ENCODE peak calls at places on chromosomes 3 and 15, in four cellular contexts. One of them, this sample, is unnamed.

GRCh38 chr15:72369964-72370363 is 5.8 kb downstream of the HEXA start:
- DNase-seq in cardiac fibroblast: no peak
- DNase-seq in nephron progenitor cell: no peak
- DNase-seq in stimulated activated CD4-positive, alpha-beta T cell treated with anti-CD3 and anti-CD28 coated beads, Interleukin-1b, Interleukin-23, amount 100 ng/mL, for 24 hours: no peak
- DNase-seq in this sample: no peak

GRCh38 chr3:53350652-53351051 is 3.3 kb upstream of the DCP1A start:
- DNase-seq in cardiac fibroblast: peak
- DNase-seq in nephron progenitor cell: no peak
- DNase-seq in stimulated activated CD4-positive, alpha-beta T cell treated with anti-CD3 and anti-CD28 coated beads, Interleukin-1b, Interleukin-23, amount 100 ng/mL, for 24 hours: no peak
- DNase-seq in this sample: no peak

GRCh38 chr15:27707216-27707710 is 391.9 kb downstream of the OCA2 start:
- DNase-seq in cardiac fibroblast: no peak
- DNase-seq in nephron progenitor cell: no peak
- DNase-seq in stimulated activated CD4-positive, alpha-beta T cell treated with anti-CD3 and anti-CD28 coated beads, Interleukin-1b, Interleukin-23, amount 100 ng/mL, for 24 hours: no peak
- DNase-seq in this sample: no peak

GRCh38 chr3:141928626-141929270 is 52.3 kb downstream of the ATP1B3 start:
- DNase-seq in cardiac fibroblast: no peak
- DNase-seq in nephron progenitor cell: no peak
- DNase-seq in stimulated activated CD4-positive, alpha-beta T cell treated with anti-CD3 and anti-CD28 coated beads, Interleukin-1b, Interleukin-23, amount 100 ng/mL, for 24 hours: no peak
- DNase-seq in this sample: no peak

GRCh38 chr15:31296304-31297220 is 30.1 kb upstream of the KLF13 start:
- DNase-seq in cardiac fibroblast: peak
- DNase-seq in nephron progenitor cell: no peak
- DNase-seq in stimulated activated CD4-positive, alpha-beta T cell treated with anti-CD3 and anti-CD28 coated beads, Interleukin-1b, Interleukin-23, amount 100 ng/mL, for 24 hours: no peak
- DNase-seq in this sample: no peak

GRCh38 chr15:66706225-66706732 is 4.2 kb downstream of the SMAD6 start:
- DNase-seq in cardiac fibroblast: peak
- DNase-seq in nephron progenitor cell: peak
- DNase-seq in stimulated activated CD4-positive, alpha-beta T cell treated with anti-CD3 and anti-CD28 coated beads, Interleukin-1b, Interleukin-23, amount 100 ng/mL, for 24 hours: no peak
- DNase-seq in this sample: no peak

GRCh38 chr3:197891-198491 is 1.4 kb downstream of the CHL1 start:
- DNase-seq in cardiac fibroblast: no peak
- DNase-seq in nephron progenitor cell: peak
- DNase-seq in stimulated activated CD4-positive, alpha-beta T cell treated with anti-CD3 and anti-CD28 coated beads, Interleukin-1b, Interleukin-23, amount 100 ng/mL, for 24 hours: no peak
- DNase-seq in this sample: peak

GRCh38 chr15:51030649-51031316 is 63.9 kb downstream of the TNFAIP8L3 start:
- DNase-seq in cardiac fibroblast: peak
- DNase-seq in nephron progenitor cell: no peak
- DNase-seq in stimulated activated CD4-positive, alpha-beta T cell treated with anti-CD3 and anti-CD28 coated beads, Interleukin-1b, Interleukin-23, amount 100 ng/mL, for 24 hours: no peak
- DNase-seq in this sample: no peak

GRCh38 chr3:167929937-167930336 is 165.8 kb downstream of the GOLIM4 start:
- DNase-seq in cardiac fibroblast: peak
- DNase-seq in nephron progenitor cell: no peak
- DNase-seq in stimulated activated CD4-positive, alpha-beta T cell treated with anti-CD3 and anti-CD28 coated beads, Interleukin-1b, Interleukin-23, amount 100 ng/mL, for 24 hours: no peak
- DNase-seq in this sample: no peak

GRCh38 chr3:48567090-48567489 is 3.5 kb upstream of the UCN2 start:
- DNase-seq in cardiac fibroblast: no peak
- DNase-seq in nephron progenitor cell: no peak
- DNase-seq in stimulated activated CD4-positive, alpha-beta T cell treated with anti-CD3 and anti-CD28 coated beads, Interleukin-1b, Interleukin-23, amount 100 ng/mL, for 24 hours: no peak
- DNase-seq in this sample: no peak

GRCh38 chr15:58462547-58462946 is 30.8 kb downstream of the LIPC start:
- DNase-seq in cardiac fibroblast: no peak
- DNase-seq in nephron progenitor cell: no peak
- DNase-seq in stimulated activated CD4-positive, alpha-beta T cell treated with anti-CD3 and anti-CD28 coated beads, Interleukin-1b, Interleukin-23, amount 100 ng/mL, for 24 hours: no peak
- DNase-seq in this sample: no peak

GRCh38 chr3:30496496-30496966 is 109.9 kb upstream of the TGFBR2 start:
- DNase-seq in cardiac fibroblast: peak
- DNase-seq in nephron progenitor cell: no peak
- DNase-seq in stimulated activated CD4-positive, alpha-beta T cell treated with anti-CD3 and anti-CD28 coated beads, Interleukin-1b, Interleukin-23, amount 100 ng/mL, for 24 hours: no peak
- DNase-seq in this sample: no peak

GRCh38 chr3:111325160-111325707 is 216.8 kb upstream of the CD96 start:
- DNase-seq in cardiac fibroblast: no peak
- DNase-seq in nephron progenitor cell: no peak
- DNase-seq in stimulated activated CD4-positive, alpha-beta T cell treated with anti-CD3 and anti-CD28 coated beads, Interleukin-1b, Interleukin-23, amount 100 ng/mL, for 24 hours: no peak
- DNase-seq in this sample: no peak

GRCh38 chr15:67331676-67332075 is 77.1 kb downstream of the IQCH start:
- DNase-seq in cardiac fibroblast: peak
- DNase-seq in nephron progenitor cell: no peak
- DNase-seq in stimulated activated CD4-positive, alpha-beta T cell treated with anti-CD3 and anti-CD28 coated beads, Interleukin-1b, Interleukin-23, amount 100 ng/mL, for 24 hours: no peak
- DNase-seq in this sample: no peak

GRCh38 chr3:185353823-185354614 is 8.9 kb upstream of the MAP3K13 start:
- DNase-seq in cardiac fibroblast: peak
- DNase-seq in nephron progenitor cell: peak
- DNase-seq in stimulated activated CD4-positive, alpha-beta T cell treated with anti-CD3 and anti-CD28 coated beads, Interleukin-1b, Interleukin-23, amount 100 ng/mL, for 24 hours: peak
- DNase-seq in this sample: peak

GRCh38 chr3:121018917-121019321 is 110.9 kb downstream of the STXBP5L start:
- DNase-seq in cardiac fibroblast: no peak
- DNase-seq in nephron progenitor cell: no peak
- DNase-seq in stimulated activated CD4-positive, alpha-beta T cell treated with anti-CD3 and anti-CD28 coated beads, Interleukin-1b, Interleukin-23, amount 100 ng/mL, for 24 hours: no peak
- DNase-seq in this sample: no peak

GRCh38 chr3:170560296-170560695 is 25.6 kb downstream of the SLC7A14 start:
- DNase-seq in cardiac fibroblast: no peak
- DNase-seq in nephron progenitor cell: no peak
- DNase-seq in stimulated activated CD4-positive, alpha-beta T cell treated with anti-CD3 and anti-CD28 coated beads, Interleukin-1b, Interleukin-23, amount 100 ng/mL, for 24 hours: no peak
- DNase-seq in this sample: no peak

GRCh38 chr3:149603126-149604074 is 54.4 kb downstream of the WWTR1 start:
- DNase-seq in cardiac fibroblast: peak
- DNase-seq in nephron progenitor cell: no peak
- DNase-seq in stimulated activated CD4-positive, alpha-beta T cell treated with anti-CD3 and anti-CD28 coated beads, Interleukin-1b, Interleukin-23, amount 100 ng/mL, for 24 hours: no peak
- DNase-seq in this sample: no peak

GRCh38 chr15:29747837-29748417 is 74.3 kb downstream of the TJP1 start:
- DNase-seq in cardiac fibroblast: peak
- DNase-seq in nephron progenitor cell: no peak
- DNase-seq in stimulated activated CD4-positive, alpha-beta T cell treated with anti-CD3 and anti-CD28 coated beads, Interleukin-1b, Interleukin-23, amount 100 ng/mL, for 24 hours: no peak
- DNase-seq in this sample: no peak

GRCh38 chr3:17645074-17645698 is 97.2 kb downstream of the TBC1D5 start:
- DNase-seq in cardiac fibroblast: peak
- DNase-seq in nephron progenitor cell: peak
- DNase-seq in stimulated activated CD4-positive, alpha-beta T cell treated with anti-CD3 and anti-CD28 coated beads, Interleukin-1b, Interleukin-23, amount 100 ng/mL, for 24 hours: no peak
- DNase-seq in this sample: peak

GRCh38 chr3:49930922-49931321 is 1.3 kb upstream of the MON1A start:
- DNase-seq in cardiac fibroblast: no peak
- DNase-seq in nephron progenitor cell: peak
- DNase-seq in stimulated activated CD4-positive, alpha-beta T cell treated with anti-CD3 and anti-CD28 coated beads, Interleukin-1b, Interleukin-23, amount 100 ng/mL, for 24 hours: no peak
- DNase-seq in this sample: peak

GRCh38 chr15:29920515-29920914 is 98.2 kb upstream of the TJP1 start:
- DNase-seq in cardiac fibroblast: no peak
- DNase-seq in nephron progenitor cell: no peak
- DNase-seq in stimulated activated CD4-positive, alpha-beta T cell treated with anti-CD3 and anti-CD28 coated beads, Interleukin-1b, Interleukin-23, amount 100 ng/mL, for 24 hours: no peak
- DNase-seq in this sample: no peak

GRCh38 chr3:157098823-157099185 is 61.1 kb downstream of the CCNL1 start:
- DNase-seq in cardiac fibroblast: peak
- DNase-seq in nephron progenitor cell: no peak
- DNase-seq in stimulated activated CD4-positive, alpha-beta T cell treated with anti-CD3 and anti-CD28 coated beads, Interleukin-1b, Interleukin-23, amount 100 ng/mL, for 24 hours: no peak
- DNase-seq in this sample: no peak

GRCh38 chr3:55165278-55165677 is 237.4 kb upstream of the LRTM1 start:
- DNase-seq in cardiac fibroblast: no peak
- DNase-seq in nephron progenitor cell: no peak
- DNase-seq in stimulated activated CD4-positive, alpha-beta T cell treated with anti-CD3 and anti-CD28 coated beads, Interleukin-1b, Interleukin-23, amount 100 ng/mL, for 24 hours: no peak
- DNase-seq in this sample: no peak

GRCh38 chr15:96264801-96265515 is 65.5 kb upstream of the NR2F2 start:
- DNase-seq in cardiac fibroblast: no peak
- DNase-seq in nephron progenitor cell: no peak
- DNase-seq in stimulated activated CD4-positive, alpha-beta T cell treated with anti-CD3 and anti-CD28 coated beads, Interleukin-1b, Interleukin-23, amount 100 ng/mL, for 24 hours: no peak
- DNase-seq in this sample: peak

GRCh38 chr3:24763421-24763820 is 268.8 kb upstream of the THRB start:
- DNase-seq in cardiac fibroblast: no peak
- DNase-seq in nephron progenitor cell: no peak
- DNase-seq in stimulated activated CD4-positive, alpha-beta T cell treated with anti-CD3 and anti-CD28 coated beads, Interleukin-1b, Interleukin-23, amount 100 ng/mL, for 24 hours: no peak
- DNase-seq in this sample: no peak

GRCh38 chr3:46495901-46496456 is 1.8 kb upstream of the RTP3 start:
- DNase-seq in cardiac fibroblast: no peak
- DNase-seq in nephron progenitor cell: no peak
- DNase-seq in stimulated activated CD4-positive, alpha-beta T cell treated with anti-CD3 and anti-CD28 coated beads, Interleukin-1b, Interleukin-23, amount 100 ng/mL, for 24 hours: no peak
- DNase-seq in this sample: no peak

GRCh38 chr15:41561777-41562145 is 2.7 kb downstream of the TYRO3 start:
- DNase-seq in cardiac fibroblast: peak
- DNase-seq in nephron progenitor cell: peak
- DNase-seq in stimulated activated CD4-positive, alpha-beta T cell treated with anti-CD3 and anti-CD28 coated beads, Interleukin-1b, Interleukin-23, amount 100 ng/mL, for 24 hours: no peak
- DNase-seq in this sample: peak

GRCh38 chr3:170418422-170419300 is at the start of gene CLDN11:
- DNase-seq in cardiac fibroblast: peak
- DNase-seq in nephron progenitor cell: peak
- DNase-seq in stimulated activated CD4-positive, alpha-beta T cell treated with anti-CD3 and anti-CD28 coated beads, Interleukin-1b, Interleukin-23, amount 100 ng/mL, for 24 hours: no peak
- DNase-seq in this sample: no peak

GRCh38 chr3:113629941-113630340 is 66.5 kb downstream of the USF3 start:
- DNase-seq in cardiac fibroblast: no peak
- DNase-seq in nephron progenitor cell: no peak
- DNase-seq in stimulated activated CD4-positive, alpha-beta T cell treated with anti-CD3 and anti-CD28 coated beads, Interleukin-1b, Interleukin-23, amount 100 ng/mL, for 24 hours: no peak
- DNase-seq in this sample: no peak

GRCh38 chr15:60370105-60370803 is 27.5 kb downstream of the ANXA2 start:
- DNase-seq in cardiac fibroblast: peak
- DNase-seq in nephron progenitor cell: no peak
- DNase-seq in stimulated activated CD4-positive, alpha-beta T cell treated with anti-CD3 and anti-CD28 coated beads, Interleukin-1b, Interleukin-23, amount 100 ng/mL, for 24 hours: no peak
- DNase-seq in this sample: no peak

GRCh38 chr3:195900426-195901355 is 7.7 kb downstream of the TNK2 start:
- DNase-seq in cardiac fibroblast: peak
- DNase-seq in nephron progenitor cell: no peak
- DNase-seq in stimulated activated CD4-positive, alpha-beta T cell treated with anti-CD3 and anti-CD28 coated beads, Interleukin-1b, Interleukin-23, amount 100 ng/mL, for 24 hours: no peak
- DNase-seq in this sample: no peak

This sample was measured in neuronal stem cell.